ENCODE peak calls at places on chromosomes 5 and 9, in eight cellular contexts. K is HepG2, I is sigmoid colon, O is IMR-90, J is body of pancreas, W is H1, M is ovary, A is HCT116. B is an unnamed sample.

GRCh38 chr5:99441235-99441634 is 512.4 kb upstream of the CHD1 start:
- DNase-seq in M (no peak), A (no peak), J (no peak), W (no peak), O (no peak), K (no peak), I (no peak), B (no peak)

GRCh38 chr5:126446498-126447224 is 23.5 kb downstream of the GRAMD2B start:
- DNase-seq in I (peak; percentile 21), W (no peak), M (no peak), J (no peak), O (peak; percentile 88), K (no peak), A (peak; percentile 71), B (no peak)

GRCh38 chr9:71263451-71263850 is 142.0 kb upstream of the TRPM3 start:
- DNase-seq in J (no peak), O (no peak), M (no peak), K (no peak), A (no peak), W (no peak), I (no peak), B (no peak)

GRCh38 chr5:154412925-154413324 is 32.9 kb upstream of the SAP30L start:
- DNase-seq in K (no peak), I (no peak), W (no peak), A (no peak), O (no peak), M (no peak), J (peak; percentile 6), B (no peak)

GRCh38 chr9:13705356-13705755 is 425.9 kb upstream of the MPDZ start:
- DNase-seq in W (no peak), O (no peak), I (no peak), J (no peak), M (no peak), A (no peak), K (no peak), B (no peak)

GRCh38 chr5:65871182-65871581 is 55.2 kb upstream of the ERBIN start:
- DNase-seq in K (no peak), J (no peak), M (no peak), A (peak; percentile 56), W (no peak), I (no peak), O (peak; percentile 54), B (no peak)

GRCh38 chr9:79570449-79571308 is 1.1 kb upstream of the TLE4 start:
- DNase-seq in A (no peak), J (no peak), K (no peak), O (peak; percentile 63), I (peak; percentile 78), W (peak; percentile 80), M (no peak), B (peak; percentile 41)

GRCh38 chr9:70683841-70684240 is 269.4 kb upstream of the KLF9 start:
- DNase-seq in A (no peak), I (no peak), O (no peak), M (no peak), J (no peak), K (no peak), W (no peak), B (no peak)

GRCh38 chr5:92916036-92916435 is 665.0 kb downstream of the NR2F1-AS1 start:
- DNase-seq in A (no peak), W (no peak), O (peak; percentile 44), K (peak; percentile 44), J (no peak), M (no peak), I (no peak), B (no peak)

GRCh38 chr9:107358867-107359440 is 75.9 kb downstream of the RAD23B start:
- DNase-seq in K (no peak), I (no peak), J (no peak), W (no peak), A (no peak), O (no peak), M (no peak), B (no peak)

GRCh38 chr9:115025721-115026120 is 92.2 kb downstream of the TNC start:
- DNase-seq in J (no peak), K (no peak), M (no peak), I (no peak), A (no peak), W (no peak), O (no peak), B (no peak)

GRCh38 chr5:151174612-151175101 is 17.1 kb upstream of the ANXA6 start:
- DNase-seq in A (no peak), J (no peak), W (no peak), M (peak; percentile 54), O (no peak), K (no peak), I (no peak), B (no peak)

GRCh38 chr9:68496356-68496755 is 44.3 kb downstream of the TMEM252 start:
- DNase-seq in M (no peak), K (no peak), I (no peak), W (no peak), J (no peak), A (no peak), O (peak; percentile 54), B (no peak)

GRCh38 chr5:122653087-122654017 is 121.5 kb upstream of the SNX2 start:
- DNase-seq in O (peak; percentile 16), I (no peak), J (no peak), M (no peak), K (no peak), A (no peak), W (no peak), B (no peak)

GRCh38 chr5:60483046-60483445 is 216.9 kb downstream of the DEPDC1B start:
- DNase-seq in W (no peak), K (no peak), A (no peak), I (no peak), M (no peak), J (no peak), O (peak; percentile 19), B (no peak)

GRCh38 chr9:110320651-110321050 is 17.0 kb downstream of the TXNDC8 start:
- DNase-seq in K (no peak), A (no peak), O (peak; percentile 13), M (no peak), J (no peak), I (no peak), W (no peak), B (no peak)

GRCh38 chr9:119365291-119366027 is 3.8 kb downstream of the BRINP1 start:
- DNase-seq in O (no peak), K (peak; percentile 6), A (no peak), I (no peak), M (no peak), J (peak; percentile 10), W (peak; percentile 79), B (no peak)

GRCh38 chr5:176821441-176821840 is 11.1 kb downstream of the UNC5A start:
- DNase-seq in K (no peak), O (no peak), W (no peak), I (no peak), M (no peak), A (no peak), J (no peak), B (no peak)
- TF ChIP-seq POLR2A in K (no peak), O (no peak), W (no peak), I (no peak), M (no peak), A (no peak), J (no peak), B (no peak)

DNA sequence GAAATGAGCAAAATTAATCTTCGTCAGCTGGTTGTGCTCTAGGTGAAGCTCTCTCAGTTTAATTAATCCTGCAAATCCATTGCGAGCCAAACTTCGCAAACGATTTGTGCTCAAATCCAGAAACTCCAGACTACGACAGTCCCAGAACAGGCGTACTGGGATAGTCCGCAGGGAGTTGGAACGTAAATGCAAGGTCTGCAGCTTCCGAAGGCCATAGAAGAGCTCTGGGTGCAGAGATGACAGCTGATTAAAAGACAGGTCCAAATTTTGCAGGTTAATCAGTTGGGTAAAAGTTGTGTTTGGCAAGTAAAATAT is 1.3 kb downstream of the LRRTM2 start:
- DNase-seq in W (no peak), O (no peak), K (no peak), J (no peak), A (no peak), M (no peak), I (no peak), B (no peak)
- H3K4me1 ChIP-seq in W (peaks cover 3% of the 10 kb centered on the region), O (peaks cover 25% of the 10 kb centered on the region), K (peaks cover 30% of the 10 kb centered on the region), J (peaks cover 34% of the 10 kb centered on the region), A (peaks cover 15% of the 10 kb centered on the region), M (peaks cover 5% of the 10 kb centered on the region), I (no peaks in the 10 kb centered on the region), B (no peaks in the 10 kb centered on the region)

DNA sequence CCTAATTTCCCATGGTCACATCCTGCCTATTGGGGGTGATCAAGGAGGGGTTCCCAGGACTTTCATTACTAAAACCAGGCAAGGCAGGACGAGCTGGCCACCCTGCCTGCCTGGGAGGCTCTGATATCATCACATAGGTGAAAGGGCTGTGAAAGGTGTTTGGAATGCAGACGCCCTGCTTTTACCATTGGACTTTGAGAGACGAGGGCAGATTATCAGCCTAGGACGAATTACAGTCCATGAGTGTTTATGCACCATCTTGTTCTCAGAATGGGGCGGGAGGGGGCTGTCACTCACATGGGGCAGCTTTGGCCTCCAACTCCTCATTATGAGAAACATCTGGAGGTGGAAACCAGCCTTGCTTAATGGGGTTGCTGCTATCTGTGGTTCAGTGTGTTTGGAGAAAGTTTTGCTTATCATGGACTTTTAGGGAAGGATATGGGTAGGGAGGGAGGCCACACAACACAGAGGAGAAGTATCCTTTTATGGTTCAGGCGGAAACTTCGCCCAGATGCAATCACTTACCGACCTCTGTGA is 69.8 kb upstream of the UBTD2 start:
- DNase-seq in M (no peak), A (no peak), W (no peak), I (no peak), K (no peak), J (no peak), O (peak; percentile 13), B (no peak)
- H3K36me3 ChIP-seq in M (no peaks in the 10 kb centered on the region), A (no peaks in the 10 kb centered on the region), W (peaks cover 49% of the 10 kb centered on the region), I (peaks cover 14% of the 10 kb centered on the region), K (peaks cover 2% of the 10 kb centered on the region), J (peaks cover 4% of the 10 kb centered on the region), O (peaks cover 58% of the 10 kb centered on the region), B (no peaks in the 10 kb centered on the region)

GRCh38 chr9:133400292-133400691 is 17.5 kb downstream of the REXO4 start:
- DNase-seq in M (no peak), A (no peak), O (no peak), K (no peak), J (no peak), W (no peak), I (no peak), B (no peak)

GRCh38 chr9:133403766-133404439 is 13.9 kb downstream of the REXO4 start:
- DNase-seq in J (peak; percentile 60), A (peak; percentile 65), K (peak; percentile 52), M (no peak), W (peak; percentile 76), O (no peak), I (no peak), B (no peak)

GRCh38 chr9:133402689-133403088 is 15.1 kb downstream of the REXO4 start:
- DNase-seq in M (no peak), K (no peak), J (no peak), I (no peak), A (no peak), W (no peak), O (no peak), B (no peak)

GRCh38 chr9:133404440-133405002 is 13.3 kb downstream of the REXO4 start:
- DNase-seq in A (no peak), W (no peak), K (no peak), I (no peak), J (no peak), O (no peak), M (no peak), B (no peak)

DNA sequence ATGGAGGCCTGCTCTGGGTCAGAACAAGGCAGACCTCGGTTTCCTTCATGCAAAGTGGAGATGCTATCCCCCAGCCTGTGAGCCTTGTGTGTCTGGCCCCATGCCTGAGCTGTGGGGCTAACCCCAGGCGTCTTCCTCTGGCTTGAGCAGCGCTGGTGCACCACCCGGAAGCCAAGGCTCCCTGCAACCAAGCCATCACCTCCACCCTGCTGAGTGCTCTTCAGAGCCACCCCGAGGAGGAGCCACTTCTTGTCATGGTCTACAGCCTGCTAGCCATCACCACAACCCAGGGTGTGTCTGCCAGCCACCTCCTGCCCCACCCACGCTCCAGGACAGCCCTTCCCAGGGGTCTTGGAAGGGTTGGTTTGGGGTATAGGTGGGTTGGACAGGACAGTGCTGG is 16.2 kb downstream of the REXO4 start:
- DNase-seq in W (no peak), A (no peak), J (no peak), O (no peak), K (no peak), M (no peak), I (no peak), B (no peak)
- TF ChIP-seq POLR2A in W (no peak), A (no peak), J (no peak), O (no peak), K (no peak), M (no peak), I (no peak), B (no peak)

B was measured in uterus.